ENCODE peak calls at places on chromosomes 4 and X, in seven cellular contexts. One of them, this sample, is unnamed.

GRCh38 chrX:153684447-153685178 is 3.1 kb upstream of the SLC6A8 start:
- DNase-seq in esophagus muscularis mucosa: no peak
- DNase-seq in HepG2: peak
- DNase-seq in AG04450: no peak
- DNase-seq in AG10803: no peak
- DNase-seq in gastrocnemius medialis: no peak
- DNase-seq in choroid plexus epithelial cell: no peak
- DNase-seq in this sample: no peak

GRCh38 chrX:1587161-1587560 is 4.2 kb upstream of the AKAP17A start:
- DNase-seq in AG04450: no peak
- DNase-seq in gastrocnemius medialis: no peak
- DNase-seq in AG10803: no peak
- DNase-seq in choroid plexus epithelial cell: no peak
- DNase-seq in esophagus muscularis mucosa: peak
- DNase-seq in HepG2: no peak
- DNase-seq in this sample: no peak

GRCh38 chrX:153924149-153924861 is 1.8 kb downstream of the ARHGAP4 start:
- DNase-seq in HepG2: peak
- DNase-seq in choroid plexus epithelial cell: peak
- DNase-seq in esophagus muscularis mucosa: no peak
- DNase-seq in gastrocnemius medialis: no peak
- DNase-seq in AG10803: peak
- DNase-seq in AG04450: no peak
- DNase-seq in this sample: peak

GRCh38 chr4:100095729-100096595 is 94.3 kb downstream of the DDIT4L start:
- DNase-seq in AG04450: peak
- DNase-seq in AG10803: peak
- DNase-seq in choroid plexus epithelial cell: peak
- DNase-seq in HepG2: peak
- DNase-seq in gastrocnemius medialis: peak
- DNase-seq in esophagus muscularis mucosa: no peak
- DNase-seq in this sample: peak

GRCh38 chr4:80219301-80220025 is 22.2 kb downstream of the PRDM8 start:
- DNase-seq in gastrocnemius medialis: no peak
- DNase-seq in AG10803: no peak
- DNase-seq in AG04450: no peak
- DNase-seq in HepG2: no peak
- DNase-seq in choroid plexus epithelial cell: no peak
- DNase-seq in esophagus muscularis mucosa: no peak
- DNase-seq in this sample: no peak

GRCh38 chr4:6532102-6532501 is 42.9 kb upstream of the MAN2B2 start:
- DNase-seq in esophagus muscularis mucosa: no peak
- DNase-seq in AG04450: no peak
- DNase-seq in HepG2: no peak
- DNase-seq in choroid plexus epithelial cell: no peak
- DNase-seq in gastrocnemius medialis: no peak
- DNase-seq in AG10803: no peak
- DNase-seq in this sample: no peak

GRCh38 chr4:2289955-2290333 is 28.0 kb upstream of the MXD4 start:
- DNase-seq in choroid plexus epithelial cell: no peak
- DNase-seq in AG04450: no peak
- DNase-seq in HepG2: no peak
- DNase-seq in AG10803: no peak
- DNase-seq in esophagus muscularis mucosa: no peak
- DNase-seq in gastrocnemius medialis: no peak
- DNase-seq in this sample: no peak

GRCh38 chrX:329291-329910 is 10.8 kb upstream of the GTPBP6 start:
- DNase-seq in HepG2: no peak
- DNase-seq in AG10803: no peak
- DNase-seq in esophagus muscularis mucosa: no peak
- DNase-seq in gastrocnemius medialis: no peak
- DNase-seq in AG04450: no peak
- DNase-seq in choroid plexus epithelial cell: no peak
- DNase-seq in this sample: no peak

GRCh38 chrX:82031250-82031649 is 829.3 kb downstream of the SH3BGRL start:
- DNase-seq in gastrocnemius medialis: no peak
- DNase-seq in esophagus muscularis mucosa: no peak
- DNase-seq in AG10803: no peak
- DNase-seq in AG04450: no peak
- DNase-seq in choroid plexus epithelial cell: no peak
- DNase-seq in HepG2: no peak
- DNase-seq in this sample: no peak

GRCh38 chr4:77181737-77182136 is 24.7 kb downstream of the CCNG2 start:
- DNase-seq in AG10803: no peak
- DNase-seq in AG04450: no peak
- DNase-seq in gastrocnemius medialis: no peak
- DNase-seq in choroid plexus epithelial cell: no peak
- DNase-seq in esophagus muscularis mucosa: no peak
- DNase-seq in HepG2: no peak
- DNase-seq in this sample: no peak

GRCh38 chr4:168509786-168510185 is 12.9 kb downstream of the PALLD start:
- DNase-seq in esophagus muscularis mucosa: no peak
- DNase-seq in gastrocnemius medialis: no peak
- DNase-seq in HepG2: no peak
- DNase-seq in AG10803: peak
- DNase-seq in choroid plexus epithelial cell: peak
- DNase-seq in AG04450: peak
- DNase-seq in this sample: no peak

GRCh38 chr4:168515222-168516011 is 18.6 kb downstream of the PALLD start:
- DNase-seq in esophagus muscularis mucosa: no peak
- DNase-seq in gastrocnemius medialis: no peak
- DNase-seq in HepG2: no peak
- DNase-seq in AG04450: no peak
- DNase-seq in choroid plexus epithelial cell: no peak
- DNase-seq in AG10803: no peak
- DNase-seq in this sample: no peak

GRCh38 chr4:168516841-168517240 is 20.0 kb downstream of the PALLD start:
- DNase-seq in AG04450: no peak
- DNase-seq in gastrocnemius medialis: no peak
- DNase-seq in esophagus muscularis mucosa: no peak
- DNase-seq in choroid plexus epithelial cell: no peak
- DNase-seq in HepG2: no peak
- DNase-seq in AG10803: no peak
- DNase-seq in this sample: no peak

GRCh38 chr4:168511780-168512467 is 15.1 kb downstream of the PALLD start:
- DNase-seq in gastrocnemius medialis: no peak
- DNase-seq in AG04450: no peak
- DNase-seq in HepG2: no peak
- DNase-seq in choroid plexus epithelial cell: no peak
- DNase-seq in esophagus muscularis mucosa: no peak
- DNase-seq in AG10803: no peak
- DNase-seq in this sample: no peak

DNA sequence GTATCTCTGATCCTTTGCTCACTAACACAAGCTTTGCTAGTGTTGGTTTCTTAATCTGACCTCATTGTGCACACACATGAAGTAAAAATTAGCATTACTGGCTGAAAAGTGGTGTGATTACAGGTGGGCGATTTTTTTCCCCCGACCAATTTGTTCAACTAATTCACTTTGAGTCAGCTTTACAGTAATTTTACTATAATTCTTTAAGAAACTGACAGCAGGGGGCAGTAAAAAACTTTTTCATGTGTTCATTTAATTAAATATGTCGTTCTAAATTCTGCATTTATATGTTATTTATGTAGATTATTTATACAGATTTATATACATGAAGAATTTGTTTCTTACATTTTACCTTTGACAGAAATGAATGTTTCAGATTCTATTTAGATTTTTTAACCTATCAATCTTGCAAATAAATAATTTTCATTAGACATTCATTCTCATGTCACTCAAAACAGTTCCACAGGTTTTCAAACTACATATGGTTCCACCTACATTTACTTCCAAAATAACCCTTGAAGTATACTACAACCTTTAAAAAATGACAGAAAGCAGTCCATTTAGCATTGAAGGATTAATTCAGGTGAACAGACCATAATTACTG is 17.5 kb downstream of the PALLD start:
- DNase-seq in choroid plexus epithelial cell: peak
- DNase-seq in AG10803: peak
- DNase-seq in HepG2: peak
- DNase-seq in gastrocnemius medialis: no peak
- DNase-seq in AG04450: no peak
- DNase-seq in esophagus muscularis mucosa: no peak
- DNase-seq in this sample: peak
- TF ChIP-seq CTCF in choroid plexus epithelial cell: peak
- TF ChIP-seq CTCF in AG10803: peak
- TF ChIP-seq CTCF in HepG2: peak
- TF ChIP-seq CTCF in gastrocnemius medialis: peak
- TF ChIP-seq CTCF in AG04450: peak
- TF ChIP-seq CTCF in esophagus muscularis mucosa: peak
- TF ChIP-seq CTCF in this sample: peak

DNA sequence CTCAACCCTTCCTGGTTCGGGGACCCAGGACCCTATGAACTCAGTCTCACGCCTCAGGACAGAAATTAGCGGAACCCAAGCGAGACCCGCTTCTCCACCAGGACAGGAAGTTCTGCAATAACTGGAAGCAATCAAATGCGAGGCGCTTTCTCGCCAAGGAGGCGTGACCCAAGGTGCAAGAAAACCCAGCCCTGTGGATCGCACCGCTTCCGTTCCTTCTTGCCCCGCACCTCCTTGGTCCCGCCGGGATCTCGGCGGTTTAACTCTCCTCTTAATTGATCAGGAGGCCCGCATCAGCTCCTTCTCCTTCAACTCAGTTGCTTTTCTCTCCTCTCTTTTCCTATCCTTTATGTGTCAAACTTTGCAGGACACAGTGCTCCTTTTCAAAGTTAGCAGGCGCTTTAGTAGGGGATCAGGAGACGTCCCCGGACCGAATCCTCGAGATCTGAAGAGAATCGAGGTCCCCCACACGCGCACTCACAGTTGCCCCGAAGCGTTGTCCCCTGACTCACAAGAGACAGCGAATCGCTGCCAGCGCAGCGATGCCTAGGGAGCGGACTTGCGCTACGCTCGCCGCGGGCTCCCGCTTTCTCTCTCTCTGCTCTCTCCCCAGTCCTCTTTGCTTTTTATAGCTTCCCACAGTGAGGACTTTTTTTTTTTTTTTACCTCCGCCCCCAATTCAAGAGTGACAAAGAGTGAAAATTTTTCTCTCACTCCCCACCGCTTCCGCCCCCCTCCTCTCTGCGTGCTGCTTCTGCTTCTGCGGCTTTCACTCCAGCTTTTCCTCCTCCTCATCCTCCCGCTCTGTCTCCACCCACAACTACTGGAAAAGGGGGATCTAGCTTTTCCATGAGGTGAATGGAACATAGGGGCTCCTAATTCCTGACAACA is at the start of gene DKK2:
- DNase-seq in gastrocnemius medialis: peak
- DNase-seq in AG04450: no peak
- DNase-seq in HepG2: no peak
- DNase-seq in AG10803: peak
- DNase-seq in esophagus muscularis mucosa: no peak
- DNase-seq in choroid plexus epithelial cell: peak
- DNase-seq in this sample: peak
- H3K4me3 ChIP-seq in gastrocnemius medialis: peak
- H3K4me3 ChIP-seq in AG04450: peak
- H3K4me3 ChIP-seq in HepG2: no peak
- H3K4me3 ChIP-seq in AG10803: peak
- H3K4me3 ChIP-seq in esophagus muscularis mucosa: peak
- H3K4me3 ChIP-seq in choroid plexus epithelial cell: peak
- H3K4me3 ChIP-seq in this sample: peak

GRCh38 chrX:71118985-71119535 is 664 bp downstream of the MED12 start:
- DNase-seq in AG04450: no peak
- DNase-seq in choroid plexus epithelial cell: no peak
- DNase-seq in AG10803: no peak
- DNase-seq in gastrocnemius medialis: no peak
- DNase-seq in HepG2: no peak
- DNase-seq in esophagus muscularis mucosa: no peak
- DNase-seq in this sample: no peak

GRCh38 chrX:71117358-71117757 is 1.0 kb upstream of the MED12 start:
- DNase-seq in choroid plexus epithelial cell: no peak
- DNase-seq in esophagus muscularis mucosa: no peak
- DNase-seq in HepG2: no peak
- DNase-seq in AG04450: no peak
- DNase-seq in AG10803: no peak
- DNase-seq in gastrocnemius medialis: no peak
- DNase-seq in this sample: no peak

GRCh38 chrX:71118032-71118984 is at the start of gene MED12:
- DNase-seq in AG04450: peak
- DNase-seq in AG10803: peak
- DNase-seq in gastrocnemius medialis: peak
- DNase-seq in HepG2: peak
- DNase-seq in esophagus muscularis mucosa: peak
- DNase-seq in choroid plexus epithelial cell: peak
- DNase-seq in this sample: peak
- TF ChIP-seq CTCF in AG04450: no peak
- TF ChIP-seq CTCF in AG10803: no peak
- TF ChIP-seq CTCF in gastrocnemius medialis: no peak
- TF ChIP-seq CTCF in HepG2: no peak
- TF ChIP-seq CTCF in esophagus muscularis mucosa: no peak
- TF ChIP-seq CTCF in choroid plexus epithelial cell: no peak
- TF ChIP-seq CTCF in this sample: no peak

DNA sequence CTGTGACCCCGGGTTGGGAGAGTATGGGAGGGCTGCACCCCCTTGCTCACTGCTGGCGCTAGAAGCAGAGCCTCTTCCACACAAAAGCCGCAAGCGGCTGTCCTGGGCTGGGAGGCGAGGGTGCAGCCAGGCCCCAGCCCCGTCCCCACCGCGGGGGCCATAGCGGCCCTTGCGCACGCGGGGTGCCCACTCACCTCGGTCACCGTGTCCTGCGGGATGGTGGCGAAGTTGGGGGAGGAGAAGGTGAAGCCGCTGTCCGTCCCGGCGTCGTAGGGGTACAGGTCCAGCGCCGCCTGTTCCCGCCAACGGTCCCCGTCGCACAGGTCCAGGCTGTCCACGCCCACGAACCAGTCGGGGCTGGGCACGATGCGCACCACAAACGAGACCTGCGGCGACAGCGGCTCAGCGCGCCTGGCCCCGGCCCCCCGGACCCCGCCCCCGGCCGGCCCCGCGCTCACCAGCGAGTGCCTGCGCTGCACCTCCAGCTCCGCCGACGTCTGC is 1.5 kb downstream of the SPON2 start:
- DNase-seq in AG10803: no peak
- DNase-seq in choroid plexus epithelial cell: no peak
- DNase-seq in HepG2: no peak
- DNase-seq in gastrocnemius medialis: no peak
- DNase-seq in esophagus muscularis mucosa: peak
- DNase-seq in AG04450: no peak
- DNase-seq in this sample: no peak
- H3K4me3 ChIP-seq in AG10803: no peak
- H3K4me3 ChIP-seq in choroid plexus epithelial cell: peak
- H3K4me3 ChIP-seq in HepG2: no peak
- H3K4me3 ChIP-seq in gastrocnemius medialis: peak
- H3K4me3 ChIP-seq in esophagus muscularis mucosa: peak
- H3K4me3 ChIP-seq in AG04450: peak
- H3K4me3 ChIP-seq in this sample: no peak

GRCh38 chrX:48466696-48467095 is 3.4 kb downstream of the SLC38A5 start:
- DNase-seq in HepG2: no peak
- DNase-seq in AG10803: no peak
- DNase-seq in choroid plexus epithelial cell: no peak
- DNase-seq in gastrocnemius medialis: no peak
- DNase-seq in esophagus muscularis mucosa: no peak
- DNase-seq in AG04450: no peak
- DNase-seq in this sample: no peak
- TF ChIP-seq CTCF in HepG2: peak
- TF ChIP-seq CTCF in AG10803: peak
- TF ChIP-seq CTCF in choroid plexus epithelial cell: peak
- TF ChIP-seq CTCF in gastrocnemius medialis: no peak
- TF ChIP-seq CTCF in esophagus muscularis mucosa: no peak
- TF ChIP-seq CTCF in AG04450: peak
- TF ChIP-seq CTCF in this sample: peak

This sample was measured in astrocyte of the spinal cord.